ENCODE peak calls at places on chromosomes 3 and 15, in five cellular contexts. R is substantia nigra, A is left ventricle myocardium inferior, K is Calu3, M is HEK293T. X is an unnamed sample.
A peak's percentile ranks its signal among the peaks of the same experiment; 100 is the strongest.

GRCh38 chr3:151426337-151426648 is 34.6 kb downstream of the IGSF10 start:
- DNase-seq in K (peak; percentile 12), R (no peak), M (no peak), A (no peak), X (no peak)

GRCh38 chr15:41735033-41735432 is 39.3 kb upstream of the MAPKBP1 start:
- DNase-seq in M (no peak), R (no peak), A (no peak), K (no peak), X (no peak)

GRCh38 chr15:63834500-63835210 is 907 bp upstream of the HERC1 start:
- DNase-seq in R (no peak), A (no peak), K (no peak), M (no peak), X (no peak)

GRCh38 chr3:159786489-159787181 is 202.0 kb upstream of the IL12A start:
- DNase-seq in A (no peak), R (no peak), M (no peak), K (no peak), X (no peak)

GRCh38 chr3:11536132-11536935 is 107.4 kb downstream of the VGLL4 start:
- DNase-seq in M (no peak), A (no peak), K (no peak), R (no peak), X (no peak)

GRCh38 chr15:89857673-89858072 is 36.1 kb downstream of the AP3S2 start:
- DNase-seq in M (no peak), K (peak; percentile 57), A (no peak), R (no peak), X (no peak)

GRCh38 chr3:39234705-39235104 is 42.3 kb upstream of the XIRP1 start:
- DNase-seq in A (no peak), K (no peak), M (no peak), R (no peak), X (no peak)

GRCh38 chr15:101201411-101202174 is 50.3 kb downstream of the CHSY1 start:
- DNase-seq in R (peak; percentile 74), K (peak; percentile 52), M (peak; percentile 71), A (peak; percentile 87), X (peak; percentile 89)

GRCh38 chr3:126659915-126660886 is 5.3 kb upstream of the TXNRD3 start:
- DNase-seq in R (no peak), K (peak; percentile 0), M (no peak), A (no peak), X (no peak)

GRCh38 chr15:101088311-101088710 is 163.5 kb downstream of the CHSY1 start:
- DNase-seq in M (no peak), K (no peak), R (no peak), A (no peak), X (no peak)

GRCh38 chr3:134312873-134313838 is 61.1 kb downstream of the AMOTL2 start:
- DNase-seq in A (peak; percentile 82), R (peak; percentile 32), K (peak; percentile 91), M (no peak), X (peak; percentile 81)

GRCh38 chr3:77707271-77707670 is 667.4 kb downstream of the ROBO2 start:
- DNase-seq in R (no peak), M (no peak), K (no peak), A (no peak), X (no peak)

GRCh38 chr15:67862771-67863441 is 23.1 kb upstream of the RNU6-1 start:
- DNase-seq in M (no peak), R (no peak), A (no peak), K (no peak), X (no peak)

GRCh38 chr3:63969866-63970265 is 53.4 kb downstream of the PSMD6 start:
- DNase-seq in A (no peak), K (no peak), M (no peak), R (no peak), X (no peak)

GRCh38 chr15:89455535-89455934 is 40.8 kb downstream of the RHCG start:
- DNase-seq in K (no peak), A (no peak), M (no peak), R (no peak), X (no peak)

GRCh38 chr3:142087676-142088075 is 61.7 kb downstream of the TFDP2 start:
- DNase-seq in K (no peak), R (no peak), A (no peak), M (no peak), X (no peak)

GRCh38 chr15:58559904-58560588 is 128.3 kb downstream of the LIPC start:
- DNase-seq in R (no peak), M (no peak), A (no peak), K (no peak), X (no peak)

GRCh38 chr15:73972984-73973682 is 19.0 kb downstream of the STOML1 start:
- DNase-seq in R (peak; percentile 75), A (peak; percentile 88), M (peak; percentile 87), K (peak; percentile 89), X (peak; percentile 88)

GRCh38 chr3:63818282-63819150 is 583 bp upstream of the C3orf49 start:
- DNase-seq in R (peak; percentile 57), A (peak; percentile 20), M (peak; percentile 60), K (peak; percentile 66), X (peak; percentile 59)

GRCh38 chr3:64039972-64040733 is 16.9 kb upstream of the PSMD6 start:
- DNase-seq in K (no peak), M (no peak), R (no peak), A (no peak), X (no peak)

GRCh38 chr3:4220050-4220449 is 83.1 kb upstream of the SETMAR start:
- DNase-seq in A (no peak), K (no peak), M (no peak), R (no peak), X (no peak)

GRCh38 chr3:14282706-14283075 is 104.1 kb downstream of the LSM3 start:
- DNase-seq in A (no peak), R (no peak), K (no peak), M (no peak), X (no peak)

GRCh38 chr3:71315431-71315830 is 268.1 kb downstream of the FOXP1 start:
- DNase-seq in A (no peak), K (no peak), R (no peak), M (no peak), X (no peak)

GRCh38 chr15:87348746-87349145 is 907.8 kb downstream of the NTRK3 start:
- DNase-seq in M (no peak), R (no peak), A (no peak), K (no peak), X (no peak)

GRCh38 chr3:11154036-11154952 is at the start of gene HRH1:
- DNase-seq in K (peak; percentile 20), A (peak; percentile 35), M (peak; percentile 43), R (no peak), X (peak; percentile 31)

GRCh38 chr3:157602424-157602823 is 99.2 kb upstream of the VEPH1 start:
- DNase-seq in K (no peak), R (no peak), M (no peak), A (no peak), X (no peak)

GRCh38 chr15:96285306-96285705 is 45.2 kb upstream of the NR2F2 start:
- DNase-seq in K (no peak), R (no peak), A (no peak), M (no peak), X (peak; percentile 49)

GRCh38 chr15:73608475-73608874 is 24.7 kb downstream of the NPTN start:
- DNase-seq in A (no peak), M (no peak), K (no peak), R (no peak), X (no peak)

GRCh38 chr15:66482539-66482938 is 15.0 kb downstream of the SNAPC5 start:
- DNase-seq in R (no peak), M (no peak), A (no peak), K (no peak), X (no peak)